ENCODE peak calls at places on chromosomes 1 and 21, in six cellular contexts. One of them, this sample, is unnamed.
A peak's percentile ranks its signal among the peaks of the same experiment; 100 is the strongest.

GRCh38 chr21:33155005-33155404 is 74.7 kb upstream of the IFNAR2 start:
- DNase-seq in fibroblast of mammary gland: no peak
- DNase-seq in posterior cingulate gyrus: no peak
- DNase-seq in uterus: no peak
- DNase-seq in right cardiac atrium: no peak
- DNase-seq in SW 1271: no peak
- DNase-seq in this sample: no peak

GRCh38 chr1:234772345-234773147 is 162.6 kb upstream of the IRF2BP2 start:
- DNase-seq in right cardiac atrium: peak; percentile 62
- DNase-seq in posterior cingulate gyrus: no peak
- DNase-seq in uterus: peak; percentile 54
- DNase-seq in SW 1271: peak; percentile 96
- DNase-seq in fibroblast of mammary gland: peak; percentile 98
- DNase-seq in this sample: peak; percentile 62

GRCh38 chr1:43495204-43495603 is 35.5 kb upstream of the PTPRF start:
- DNase-seq in uterus: no peak
- DNase-seq in posterior cingulate gyrus: no peak
- DNase-seq in right cardiac atrium: no peak
- DNase-seq in fibroblast of mammary gland: no peak
- DNase-seq in SW 1271: no peak
- DNase-seq in this sample: no peak

GRCh38 chr1:191034126-191034525 is 556.5 kb upstream of the BRINP3 start:
- DNase-seq in SW 1271: no peak
- DNase-seq in posterior cingulate gyrus: no peak
- DNase-seq in fibroblast of mammary gland: no peak
- DNase-seq in uterus: no peak
- DNase-seq in right cardiac atrium: no peak
- DNase-seq in this sample: no peak

GRCh38 chr1:14929547-14930223 is 223.9 kb upstream of the TMEM51 start:
- DNase-seq in uterus: peak; percentile 30
- DNase-seq in SW 1271: no peak
- DNase-seq in fibroblast of mammary gland: peak; percentile 55
- DNase-seq in right cardiac atrium: peak; percentile 66
- DNase-seq in posterior cingulate gyrus: no peak
- DNase-seq in this sample: no peak

GRCh38 chr1:186202174-186202843 is 172.7 kb downstream of the TPR start:
- DNase-seq in posterior cingulate gyrus: no peak
- DNase-seq in uterus: peak; percentile 62
- DNase-seq in right cardiac atrium: peak; percentile 78
- DNase-seq in fibroblast of mammary gland: peak; percentile 96
- DNase-seq in SW 1271: no peak
- DNase-seq in this sample: no peak

GRCh38 chr1:81920245-81920740 is 119.6 kb downstream of the ADGRL2 start:
- DNase-seq in uterus: peak; percentile 15
- DNase-seq in posterior cingulate gyrus: no peak
- DNase-seq in fibroblast of mammary gland: peak; percentile 62
- DNase-seq in right cardiac atrium: peak; percentile 57
- DNase-seq in SW 1271: no peak
- DNase-seq in this sample: peak; percentile 20

GRCh38 chr1:198811436-198811835 is 172.6 kb downstream of the PTPRC start:
- DNase-seq in posterior cingulate gyrus: no peak
- DNase-seq in SW 1271: no peak
- DNase-seq in fibroblast of mammary gland: no peak
- DNase-seq in uterus: no peak
- DNase-seq in right cardiac atrium: no peak
- DNase-seq in this sample: no peak